ENCODE peak calls at places on chromosomes 5 and 9, in four cellular contexts. N, Z, H and C are unnamed samples.

GRCh38 chr5:179893076-179893957 is 14.4 kb downstream of the TBC1D9B start:
- DNase-seq in N (peak), Z (no peak), H (no peak), C (no peak)

GRCh38 chr5:141597394-141597793 is 21.4 kb downstream of the DIAPH1 start:
- DNase-seq in N (no peak), Z (no peak), H (no peak), C (no peak)

GRCh38 chr5:177370488-177371119 is 12.9 kb downstream of the RGS14 start:
- DNase-seq in N (peak), Z (peak), H (peak), C (peak)

GRCh38 chr5:180080670-180081280 is 9.2 kb upstream of the RNF130 start:
- DNase-seq in N (no peak), Z (no peak), H (no peak), C (no peak)

GRCh38 chr5:122776143-122776542 is 1.3 kb downstream of the SNX2 start:
- DNase-seq in N (no peak), Z (no peak), H (no peak), C (no peak)

GRCh38 chr5:4511996-4512656 is 628.0 kb upstream of the ADAMTS16 start:
- DNase-seq in N (no peak), Z (peak), H (no peak), C (no peak)

GRCh38 chr5:34743878-34744277 is 87.8 kb downstream of the RAI14 start:
- DNase-seq in N (no peak), Z (no peak), H (peak), C (peak)

GRCh38 chr9:76557674-76558073 is 98.7 kb downstream of the GCNT1 start:
- DNase-seq in N (no peak), Z (no peak), H (peak), C (peak)

GRCh38 chr9:7578951-7579743 is 220.4 kb downstream of the DMAC1 start:
- DNase-seq in N (no peak), Z (no peak), H (no peak), C (no peak)

GRCh38 chr9:125119643-125120286 is 23.6 kb downstream of the SCAI start:
- DNase-seq in N (no peak), Z (no peak), H (peak), C (peak)

GRCh38 chr5:6158974-6159863 is 219.1 kb downstream of the MED10 start:
- DNase-seq in N (no peak), Z (no peak), H (peak), C (peak)

DNA sequence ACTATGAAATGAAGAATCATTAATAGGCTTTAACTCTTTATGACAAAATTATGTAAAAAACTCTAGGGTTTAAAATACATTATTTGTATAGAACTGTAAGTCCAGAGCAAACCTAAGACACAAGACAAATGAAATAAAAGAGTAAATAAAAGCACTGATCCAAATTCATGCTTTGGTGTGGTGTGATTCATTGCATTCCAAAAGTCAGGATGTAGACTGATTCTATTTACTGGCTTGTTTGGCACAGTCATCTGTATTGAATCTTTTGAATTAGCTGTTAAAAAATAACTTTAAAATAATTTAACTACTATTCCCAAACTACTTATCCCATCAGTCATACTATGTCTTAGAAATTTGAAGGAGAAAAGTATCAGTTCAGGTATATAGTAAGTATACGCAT is 31.1 kb downstream of the IL4 start:
- DNase-seq in N (no peak), Z (no peak), H (peak), C (peak)
- H3K4me3 ChIP-seq in N (no peak), Z (no peak), H (no peak), C (no peak)

GRCh38 chr9:35606726-35607125 is 1.7 kb downstream of the TESK1 start:
- DNase-seq in N (no peak), Z (no peak), H (no peak), C (no peak)
- H3K4me3 ChIP-seq in N (no peak), Z (peak), H (no peak), C (peak)

GRCh38 chr5:55993013-55993412 is 1.8 kb downstream of the IL6ST start:
- DNase-seq in N (no peak), Z (no peak), H (peak), C (peak)
- H3K4me3 ChIP-seq in N (no peak), Z (peak), H (peak), C (peak)

DNA sequence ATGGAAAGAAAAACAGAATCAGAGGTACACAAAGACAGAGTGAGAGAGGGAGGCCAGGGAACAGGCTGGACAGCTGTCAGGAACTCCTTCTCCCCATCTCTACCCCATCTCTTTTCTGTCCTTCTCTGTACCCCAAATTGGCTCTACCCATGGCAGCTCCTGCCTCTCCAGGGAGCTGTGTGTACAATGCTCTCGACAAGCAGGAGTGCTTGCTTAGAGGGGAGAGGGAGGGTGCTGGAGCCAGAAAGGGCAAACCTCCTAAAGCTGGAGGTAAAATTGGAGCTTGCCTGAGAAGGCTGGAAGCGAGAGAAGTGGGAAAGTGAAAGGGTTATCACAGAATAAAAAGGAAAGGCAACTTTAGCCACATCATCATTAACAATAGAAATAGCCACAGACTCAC is 6.4 kb downstream of the TPM2 start:
- DNase-seq in N (no peak), Z (no peak), H (no peak), C (no peak)
- H3K4me3 ChIP-seq in N (no peak), Z (no peak), H (no peak), C (no peak)

DNA sequence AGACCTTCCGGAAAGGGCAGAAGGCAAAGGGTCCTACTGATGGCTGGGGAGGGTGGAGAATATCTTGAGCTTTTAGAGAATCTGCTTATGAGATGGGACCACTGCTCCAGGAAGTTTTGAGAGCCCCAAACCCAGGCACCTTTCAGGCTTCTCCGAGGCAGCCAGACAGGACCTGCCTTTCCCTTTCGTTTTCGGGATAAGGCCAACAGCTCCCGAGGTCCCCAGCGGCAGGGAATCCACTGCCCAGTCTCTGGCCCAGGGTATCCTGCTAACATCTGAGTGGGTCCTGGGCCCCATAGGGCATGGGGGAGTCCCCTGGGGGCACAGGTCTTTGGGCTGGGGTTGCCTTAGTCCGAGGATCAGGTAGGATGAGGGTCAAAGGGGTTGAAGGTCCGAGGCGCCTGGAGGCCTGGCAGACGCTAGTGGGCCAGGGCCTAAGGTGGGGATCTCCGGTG is 3.3 kb downstream of the PITX1 start:
- DNase-seq in N (no peak), Z (no peak), H (no peak), C (no peak)
- H3K4me3 ChIP-seq in N (no peak), Z (peak), H (peak), C (peak)

GRCh38 chr9:113514061-113514460 is 50.5 kb downstream of the RGS3 start:
- DNase-seq in N (no peak), Z (no peak), H (no peak), C (no peak)

GRCh38 chr9:113514748-113515147 is 51.2 kb downstream of the RGS3 start:
- DNase-seq in N (no peak), Z (no peak), H (no peak), C (no peak)

GRCh38 chr9:113519401-113520108 is 56.0 kb downstream of the RGS3 start:
- DNase-seq in N (peak), Z (no peak), H (peak), C (peak)

GRCh38 chr9:113515862-113516261 is 52.3 kb downstream of the RGS3 start:
- DNase-seq in N (no peak), Z (no peak), H (peak), C (no peak)

GRCh38 chr9:113516840-113517577 is 53.5 kb downstream of the RGS3 start:
- DNase-seq in N (peak), Z (no peak), H (peak), C (no peak)
- H3K4me3 ChIP-seq in N (no peak), Z (peak), H (no peak), C (no peak)

GRCh38 chr5:139492700-139493192 is 10.2 kb upstream of the STING1 start:
- DNase-seq in N (no peak), Z (no peak), H (peak), C (peak)
- H3K4me3 ChIP-seq in N (no peak), Z (no peak), H (no peak), C (no peak)

DNA sequence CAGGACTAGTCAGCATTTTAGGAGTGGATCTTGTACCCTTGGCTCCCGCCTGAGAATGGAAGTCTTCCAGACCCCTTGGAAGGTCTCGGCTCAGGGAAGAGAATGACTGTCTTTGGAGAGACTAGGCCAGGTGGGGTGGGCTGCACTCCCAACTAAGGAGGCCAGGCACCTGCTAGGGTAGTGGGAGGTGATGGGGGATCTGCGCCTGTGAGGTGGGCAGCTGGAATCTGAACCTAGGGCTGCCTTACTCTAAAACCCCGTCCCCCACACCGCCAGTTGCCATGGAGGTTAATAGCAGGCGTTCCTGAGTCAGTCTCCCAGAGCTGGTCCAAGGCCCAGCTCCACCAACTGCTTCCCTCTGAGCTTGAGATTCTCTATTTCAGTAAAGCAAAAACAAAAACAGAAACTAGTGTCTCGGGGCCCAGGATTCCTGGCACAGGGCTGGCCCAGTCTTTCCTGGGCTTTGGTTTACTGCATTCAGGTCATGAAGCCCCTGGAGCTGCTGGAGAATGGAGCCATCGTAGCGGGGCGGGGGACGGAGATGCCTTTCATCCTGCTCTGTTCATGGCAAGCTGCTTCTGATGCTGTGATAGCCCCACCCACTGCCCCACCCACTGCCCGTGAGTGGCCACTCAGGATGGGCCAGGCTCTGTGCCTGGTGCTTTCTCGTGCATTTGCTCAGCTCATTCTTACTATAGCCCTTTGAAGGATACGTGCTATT is 57.5 kb downstream of the DAB2IP start:
- DNase-seq in N (no peak), Z (no peak), H (no peak), C (no peak)
- H3K4me3 ChIP-seq in N (no peak), Z (no peak), H (no peak), C (no peak)

GRCh38 chr5:96973561-96974401 is 37.9 kb downstream of the LNPEP start:
- DNase-seq in N (no peak), Z (no peak), H (no peak), C (no peak)
- H3K4me3 ChIP-seq in N (no peak), Z (no peak), H (no peak), C (no peak)

GRCh38 chr5:152736906-152737305 is 331.8 kb upstream of the NMUR2 start:
- DNase-seq in N (no peak), Z (no peak), H (no peak), C (no peak)
- H3K4me3 ChIP-seq in N (no peak), Z (no peak), H (no peak), C (no peak)